ENCODE peak calls at places on chromosomes 13 and 19, in six cellular contexts. L, C, F, J, X and O are unnamed samples.

GRCh38 chr19:48355555-48355954 is 8.2 kb downstream of the TMEM143 start:
- DNase-seq in L (peak), C (no peak), F (no peak), J (no peak), X (no peak), O (no peak)

GRCh38 chr19:16587031-16588023 is 15.1 kb upstream of the SLC35E1 start:
- DNase-seq in L (no peak), C (no peak), F (no peak), J (peak), X (peak), O (no peak)

GRCh38 chr13:85864963-85865530 is 65.8 kb upstream of the SLITRK6 start:
- DNase-seq in L (peak), C (no peak), F (no peak), J (no peak), X (peak), O (peak)

GRCh38 chr19:6654347-6655310 is 15.3 kb downstream of the TNFSF14 start:
- DNase-seq in L (no peak), C (no peak), F (no peak), J (no peak), X (no peak), O (no peak)

GRCh38 chr13:111241006-111241755 is 79.3 kb upstream of the TEX29 start:
- DNase-seq in L (peak), C (no peak), F (no peak), J (no peak), X (no peak), O (no peak)

GRCh38 chr19:23770672-23771250 is 12.1 kb upstream of the ZNF681 start:
- DNase-seq in L (no peak), C (no peak), F (no peak), J (no peak), X (no peak), O (no peak)

GRCh38 chr13:112636401-112636975 is 48.5 kb upstream of the TUBGCP3 start:
- DNase-seq in L (no peak), C (no peak), F (no peak), J (no peak), X (no peak), O (no peak)

GRCh38 chr13:112652512-112653458 is 37.1 kb upstream of the ATP11A start:
- DNase-seq in L (no peak), C (no peak), F (no peak), J (no peak), X (peak), O (peak)

GRCh38 chr19:5624154-5624663 is 1.3 kb downstream of the SAFB start:
- DNase-seq in L (peak), C (no peak), F (peak), J (no peak), X (peak), O (no peak)

GRCh38 chr19:2249880-2250764 is 999 bp downstream of the AMH start:
- DNase-seq in L (no peak), C (no peak), F (no peak), J (no peak), X (no peak), O (no peak)

GRCh38 chr19:45098521-45099464 is 5.8 kb downstream of the PPP1R37 start:
- DNase-seq in L (no peak), C (no peak), F (peak), J (no peak), X (no peak), O (no peak)

GRCh38 chr13:67043901-67044300 is 186.2 kb downstream of the PCDH9 start:
- DNase-seq in L (peak), C (no peak), F (no peak), J (no peak), X (no peak), O (no peak)

GRCh38 chr19:6568816-6569215 is 22.1 kb downstream of the CD70 start:
- DNase-seq in L (no peak), C (no peak), F (no peak), J (no peak), X (peak), O (no peak)

GRCh38 chr13:108213946-108214345 is 1.4 kb downstream of the LIG4 start:
- DNase-seq in L (peak), C (no peak), F (no peak), J (no peak), X (peak), O (peak)

GRCh38 chr19:41321600-41322270 is 11.8 kb downstream of the CCDC97 start:
- DNase-seq in L (peak), C (no peak), F (no peak), J (no peak), X (peak), O (no peak)

GRCh38 chr13:109740721-109741120 is 45.7 kb downstream of the IRS2 start:
- DNase-seq in L (no peak), C (no peak), F (no peak), J (no peak), X (no peak), O (no peak)